ENCODE peak calls at places on chromosomes 4 and X, in six cellular contexts. L is IMR-90, G is mesendoderm, P is neuronal stem cell, C is mesenchymal stem cell, M is H9. B is an unnamed sample.

GRCh38 chr4:89193828-89194227 is 82.5 kb downstream of the TIGD2 start:
- DNase-seq in G (no peak), L (no peak), M (no peak), P (no peak), C (no peak), B (no peak)

GRCh38 chrX:25640276-25640675 is 497.9 kb upstream of the MAGEB18 start:
- DNase-seq in G (no peak), M (no peak), P (no peak), L (no peak), C (no peak), B (no peak)

GRCh38 chr4:38523524-38524448 is 140.2 kb upstream of the KLF3 start:
- DNase-seq in P (no peak), G (no peak), M (no peak), L (no peak), C (no peak), B (no peak)

GRCh38 chr4:6009452-6009851 is 8.8 kb downstream of the C4orf50 start:
- DNase-seq in M (no peak), G (no peak), P (no peak), L (no peak), C (no peak), B (no peak)

GRCh38 chr4:24598025-24598424 is 13.7 kb upstream of the DHX15 start:
- DNase-seq in G (no peak), M (no peak), L (peak), C (no peak), P (no peak), B (peak)

GRCh38 chr4:176380352-176381157 is 60.8 kb downstream of the SPCS3 start:
- DNase-seq in C (no peak), M (no peak), G (no peak), P (no peak), L (no peak), B (no peak)

GRCh38 chr4:114383721-114384120 is 214.9 kb upstream of the UGT8 start:
- DNase-seq in M (no peak), C (peak), G (no peak), P (no peak), L (peak), B (no peak)

GRCh38 chr4:122733805-122734155 is 1.3 kb downstream of the BBS12 start:
- DNase-seq in M (no peak), C (no peak), L (no peak), P (no peak), G (no peak), B (no peak)

GRCh38 chr4:1321486-1321885 is 25.5 kb upstream of the UVSSA start:
- DNase-seq in M (no peak), L (no peak), P (no peak), G (no peak), C (no peak), B (no peak)

GRCh38 chr4:106681381-106681921 is 312.9 kb upstream of the GIMD1 start:
- DNase-seq in C (no peak), P (no peak), L (no peak), G (no peak), M (peak), B (no peak)

GRCh38 chrX:48648299-48648698 is 35.3 kb upstream of the WAS start:
- DNase-seq in P (no peak), M (peak), L (peak), C (peak), G (peak), B (peak)

GRCh38 chr4:1174941-1175634 is 2.7 kb upstream of the SPON2 start:
- DNase-seq in P (no peak), M (no peak), C (no peak), G (no peak), L (no peak), B (no peak)

GRCh38 chr4:915595-915994 is 16.5 kb downstream of the GAK start:
- DNase-seq in M (no peak), G (no peak), L (peak), C (peak), P (no peak), B (no peak)

GRCh38 chrX:16869393-16870094 is 618 bp downstream of the RBBP7 start:
- DNase-seq in M (peak), L (peak), P (peak), C (peak), G (peak), B (no peak)

GRCh38 chr4:61805979-61806378 is 605.9 kb downstream of the ADGRL3 start:
- DNase-seq in G (no peak), M (no peak), L (no peak), P (no peak), C (no peak), B (no peak)

GRCh38 chrX:151019837-151020236 is 36.7 kb downstream of the HMGB3 start:
- DNase-seq in M (no peak), C (peak), P (no peak), L (peak), G (no peak), B (peak)

GRCh38 chr4:127622621-127622922 is 10.2 kb upstream of the INTU start:
- DNase-seq in L (no peak), P (no peak), G (no peak), C (peak), M (no peak), B (no peak)

GRCh38 chr4:86967798-86968197 is 33.0 kb downstream of the AFF1 start:
- DNase-seq in P (no peak), C (peak), L (peak), M (no peak), G (no peak), B (peak)

GRCh38 chr4:58144721-58145120 is 1034.5 kb upstream of the IGFBP7 start:
- DNase-seq in M (no peak), C (no peak), P (no peak), L (no peak), G (no peak), B (no peak)

GRCh38 chr4:110058677-110059076 is 139.7 kb downstream of the ELOVL6 start:
- DNase-seq in G (no peak), L (no peak), M (no peak), C (no peak), P (no peak), B (no peak)

GRCh38 chr4:53119685-53120084 is 246.2 kb downstream of the SCFD2 start:
- DNase-seq in M (peak), G (peak), P (peak), C (peak), L (peak), B (peak)

GRCh38 chr4:95213361-95213760 is 335.4 kb downstream of the UNC5C start:
- DNase-seq in G (peak), P (no peak), C (no peak), M (no peak), L (no peak), B (no peak)

GRCh38 chr4:137451150-137451850 is 81.0 kb downstream of the PCDH18 start:
- DNase-seq in P (no peak), L (no peak), M (no peak), C (no peak), G (peak), B (no peak)

GRCh38 chr4:98110929-98111328 is 32.3 kb downstream of the STPG2 start:
- DNase-seq in L (no peak), G (no peak), C (no peak), P (no peak), M (no peak), B (no peak)

GRCh38 chr4:4339504-4340085 is 47.3 kb upstream of the NSG1 start:
- DNase-seq in G (no peak), C (no peak), M (no peak), L (peak), P (no peak), B (no peak)

GRCh38 chr4:179097741-179098140 is 1655.5 kb upstream of the AGA start:
- DNase-seq in M (peak), C (peak), L (peak), G (peak), P (peak), B (no peak)

GRCh38 chrX:39752820-39753219 is 344.9 kb downstream of the BCOR start:
- DNase-seq in C (peak), L (peak), P (no peak), G (no peak), M (no peak), B (peak)

GRCh38 chr4:74920704-74921103 is 12.2 kb upstream of the PARM1 start:
- DNase-seq in G (no peak), C (no peak), M (no peak), P (no peak), L (no peak), B (no peak)

GRCh38 chr4:107037188-107037587 is 1.1 kb upstream of the DKK2 start:
- DNase-seq in P (peak), L (peak), C (peak), M (peak), G (peak), B (peak)

GRCh38 chr4:3074846-3075651 is 568 bp downstream of the HTT start:
- DNase-seq in C (peak), L (peak), P (peak), M (peak), G (peak), B (peak)

DNA sequence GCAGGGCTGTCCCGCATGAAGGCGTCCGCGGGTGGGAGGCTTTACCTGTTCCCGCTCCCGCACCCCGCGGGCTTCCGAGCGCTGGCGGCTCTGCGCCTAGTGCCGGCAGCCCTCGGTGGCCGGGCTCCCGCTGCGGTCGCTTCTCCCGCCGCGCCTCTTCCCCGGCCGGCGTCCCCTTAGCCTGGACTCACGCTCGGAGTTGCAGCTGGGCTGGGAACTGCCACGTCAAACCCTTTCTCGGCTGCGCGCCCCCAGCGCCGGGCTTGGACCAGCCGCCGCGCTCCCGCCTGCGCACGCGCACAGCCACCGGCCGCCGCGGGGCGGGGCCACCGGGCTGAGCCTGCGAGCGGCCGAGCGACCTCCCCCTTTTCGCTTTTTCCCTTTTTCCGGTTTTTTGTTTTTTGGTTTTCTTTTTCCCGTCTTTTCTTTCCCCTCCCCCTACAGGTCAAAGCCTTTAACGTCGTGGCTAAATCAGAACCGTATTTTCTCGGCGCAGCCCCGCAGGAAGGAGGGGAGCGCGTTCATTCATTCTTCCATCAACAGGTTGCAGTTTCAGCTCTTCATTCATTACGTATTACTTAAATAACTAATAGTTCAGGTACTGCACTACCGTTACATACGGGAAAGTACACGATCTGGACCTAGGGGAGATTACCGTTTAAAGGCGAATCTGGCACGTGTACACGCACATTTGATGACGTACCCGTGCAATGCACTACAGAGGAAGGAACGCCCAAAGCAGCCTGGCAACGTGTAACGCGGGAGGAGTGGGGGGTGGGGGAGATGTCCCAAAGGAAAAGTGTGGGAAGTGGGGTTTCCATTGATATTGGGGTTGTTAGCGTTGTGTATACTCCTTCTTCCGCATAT is at the start of gene SEC24D:
- DNase-seq in M (peak), P (peak), L (peak), C (peak), G (peak), B (peak)
- H2BK120ac ChIP-seq in M (peak), P (no peak), L (peak), C (peak), G (no peak), B (peak)

GRCh38 chrX:138745215-138745614 is 33.7 kb upstream of the FGF13 start:
- DNase-seq in L (peak), P (peak), M (no peak), C (peak), G (peak), B (no peak)
- H2BK120ac ChIP-seq in L (no peak), P (no peak), M (no peak), C (no peak), G (no peak), B (no peak)

DNA sequence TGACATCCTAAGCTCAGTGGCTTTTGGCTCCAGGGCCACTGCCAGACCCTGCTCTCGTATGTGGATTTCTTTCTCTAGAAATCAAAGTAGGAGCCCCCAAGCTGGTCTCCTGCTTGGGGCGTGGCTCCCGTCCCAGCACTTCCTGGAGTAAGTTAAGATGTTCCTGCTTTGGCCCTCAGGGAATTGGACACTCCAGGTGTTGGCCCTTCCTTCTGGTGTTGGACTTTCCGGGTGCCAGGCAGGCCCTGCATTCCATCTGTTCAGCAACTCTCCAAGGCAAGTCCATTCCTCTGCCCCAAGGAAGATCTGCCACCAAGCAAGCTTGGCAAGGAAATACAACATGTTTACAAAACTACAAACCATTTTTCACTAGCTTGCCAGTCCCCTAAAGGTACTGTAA is 22.1 kb upstream of the GPC4 start:
- DNase-seq in M (peak), P (no peak), L (no peak), C (no peak), G (no peak), B (no peak)
- H2BK120ac ChIP-seq in M (no peak), P (no peak), L (no peak), C (no peak), G (no peak), B (no peak)

GRCh38 chrX:2188840-2189239 is 311.9 kb downstream of the DHRSX start:
- DNase-seq in P (no peak), G (no peak), L (no peak), C (no peak), M (no peak), B (no peak)

GRCh38 chrX:2188316-2188715 is 312.5 kb downstream of the DHRSX start:
- DNase-seq in P (no peak), C (no peak), M (no peak), G (peak), L (no peak), B (no peak)

GRCh38 chrX:2184089-2184488 is 316.7 kb downstream of the DHRSX start:
- DNase-seq in L (no peak), G (no peak), M (no peak), P (no peak), C (no peak), B (no peak)

GRCh38 chrX:2185341-2186082 is 315.3 kb downstream of the DHRSX start:
- DNase-seq in C (no peak), M (no peak), P (no peak), L (no peak), G (peak), B (no peak)

DNA sequence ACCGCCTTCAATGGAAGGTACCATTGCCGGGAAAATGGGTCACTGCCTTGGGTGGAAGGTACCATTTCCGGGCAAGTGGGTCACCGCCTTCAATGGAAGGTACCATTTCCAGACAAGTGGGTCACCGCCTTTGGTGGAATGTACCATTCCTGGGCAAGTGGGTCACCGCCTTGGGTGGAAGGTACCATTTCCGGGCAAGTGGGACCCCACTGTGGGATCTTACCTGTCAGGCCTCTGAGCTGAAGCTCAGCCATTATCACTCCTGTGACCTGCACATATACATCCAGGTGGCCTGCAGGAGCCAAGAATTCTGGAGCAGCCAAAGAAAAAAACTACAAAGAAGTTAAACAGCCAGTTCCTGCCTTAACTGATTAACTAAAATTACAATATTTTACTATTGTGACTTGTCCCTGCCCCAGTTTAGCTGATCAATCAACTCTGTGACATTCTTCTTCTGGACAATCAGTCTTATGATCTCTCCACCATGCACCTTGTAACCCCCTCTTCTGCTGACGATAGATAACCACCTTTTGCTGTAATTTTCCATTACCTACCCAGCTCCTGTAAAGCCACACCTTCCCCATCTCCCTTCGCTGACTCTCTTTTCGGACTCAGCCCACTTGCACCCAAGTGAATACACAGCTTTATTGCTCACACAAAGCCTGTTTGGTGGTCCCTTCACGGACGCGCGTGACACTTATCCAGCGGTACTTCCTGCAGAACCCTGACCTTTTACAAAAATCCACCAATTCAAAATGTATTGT is 313.2 kb downstream of the DHRSX start:
- DNase-seq in L (no peak), M (no peak), C (no peak), G (no peak), P (no peak), B (no peak)
- H2BK120ac ChIP-seq in L (no peak), M (no peak), C (no peak), G (no peak), P (no peak), B (no peak)

B was measured in trophoblast cell.